ENCODE peak calls at places on chromosomes 7 and 10, in five cellular contexts. One of them, this sample, is unnamed.

GRCh38 chr10:44971419-44971818 is 7.2 kb downstream of the DEPP1 start:
- DNase-seq in fibroblast of lung: no peak
- DNase-seq in stimulated activated CD4-positive, alpha-beta T cell treated with anti-CD3 and anti-CD28 coated beads, Interleukin-1b, Interleukin-23, amount 100 ng/mL, for 48 hours: no peak
- DNase-seq in AG08395: no peak
- DNase-seq in stimulated activated effector memory CD8-positive, alpha-beta T cell treated with anti-CD3 and anti-CD28 coated beads, Interleukin-12 subunit alpha, Interleukin-12 subunit beta, amount 100 ng/mL, for 72 hours: no peak
- DNase-seq in this sample: no peak

GRCh38 chr10:104333037-104333727 is 5.1 kb downstream of the ITPRIP start:
- DNase-seq in fibroblast of lung: peak; percentile 27
- DNase-seq in stimulated activated CD4-positive, alpha-beta T cell treated with anti-CD3 and anti-CD28 coated beads, Interleukin-1b, Interleukin-23, amount 100 ng/mL, for 48 hours: peak; percentile 42
- DNase-seq in AG08395: no peak
- DNase-seq in stimulated activated effector memory CD8-positive, alpha-beta T cell treated with anti-CD3 and anti-CD28 coated beads, Interleukin-12 subunit alpha, Interleukin-12 subunit beta, amount 100 ng/mL, for 72 hours: no peak
- DNase-seq in this sample: no peak

GRCh38 chr10:3248526-3249255 is 76.1 kb upstream of the PITRM1 start:
- DNase-seq in fibroblast of lung: peak; percentile 92
- DNase-seq in stimulated activated CD4-positive, alpha-beta T cell treated with anti-CD3 and anti-CD28 coated beads, Interleukin-1b, Interleukin-23, amount 100 ng/mL, for 48 hours: no peak
- DNase-seq in AG08395: peak; percentile 92
- DNase-seq in stimulated activated effector memory CD8-positive, alpha-beta T cell treated with anti-CD3 and anti-CD28 coated beads, Interleukin-12 subunit alpha, Interleukin-12 subunit beta, amount 100 ng/mL, for 72 hours: no peak
- DNase-seq in this sample: peak; percentile 79

GRCh38 chr7:131293018-131293417 is 34.7 kb upstream of the MKLN1 start:
- DNase-seq in fibroblast of lung: peak; percentile 65
- DNase-seq in stimulated activated CD4-positive, alpha-beta T cell treated with anti-CD3 and anti-CD28 coated beads, Interleukin-1b, Interleukin-23, amount 100 ng/mL, for 48 hours: no peak
- DNase-seq in AG08395: peak; percentile 86
- DNase-seq in stimulated activated effector memory CD8-positive, alpha-beta T cell treated with anti-CD3 and anti-CD28 coated beads, Interleukin-12 subunit alpha, Interleukin-12 subunit beta, amount 100 ng/mL, for 72 hours: no peak
- DNase-seq in this sample: peak; percentile 39

GRCh38 chr10:31940839-31941653 is 12.4 kb upstream of the ARHGAP12 start:
- DNase-seq in fibroblast of lung: peak; percentile 86
- DNase-seq in stimulated activated CD4-positive, alpha-beta T cell treated with anti-CD3 and anti-CD28 coated beads, Interleukin-1b, Interleukin-23, amount 100 ng/mL, for 48 hours: no peak
- DNase-seq in AG08395: peak; percentile 88
- DNase-seq in stimulated activated effector memory CD8-positive, alpha-beta T cell treated with anti-CD3 and anti-CD28 coated beads, Interleukin-12 subunit alpha, Interleukin-12 subunit beta, amount 100 ng/mL, for 72 hours: no peak
- DNase-seq in this sample: peak; percentile 87

GRCh38 chr7:139731802-139732470 is 45.9 kb downstream of the HIPK2 start:
- DNase-seq in fibroblast of lung: peak; percentile 96
- DNase-seq in stimulated activated CD4-positive, alpha-beta T cell treated with anti-CD3 and anti-CD28 coated beads, Interleukin-1b, Interleukin-23, amount 100 ng/mL, for 48 hours: no peak
- DNase-seq in AG08395: peak; percentile 82
- DNase-seq in stimulated activated effector memory CD8-positive, alpha-beta T cell treated with anti-CD3 and anti-CD28 coated beads, Interleukin-12 subunit alpha, Interleukin-12 subunit beta, amount 100 ng/mL, for 72 hours: no peak
- DNase-seq in this sample: peak; percentile 94

GRCh38 chr10:43905502-43906236 is 257.0 kb upstream of the ZNF32 start:
- DNase-seq in fibroblast of lung: peak; percentile 77
- DNase-seq in stimulated activated CD4-positive, alpha-beta T cell treated with anti-CD3 and anti-CD28 coated beads, Interleukin-1b, Interleukin-23, amount 100 ng/mL, for 48 hours: no peak
- DNase-seq in AG08395: peak; percentile 56
- DNase-seq in stimulated activated effector memory CD8-positive, alpha-beta T cell treated with anti-CD3 and anti-CD28 coated beads, Interleukin-12 subunit alpha, Interleukin-12 subunit beta, amount 100 ng/mL, for 72 hours: no peak
- DNase-seq in this sample: peak; percentile 40

GRCh38 chr10:71840177-71840711 is 10.8 kb downstream of the PSAP start:
- DNase-seq in fibroblast of lung: peak; percentile 91
- DNase-seq in stimulated activated CD4-positive, alpha-beta T cell treated with anti-CD3 and anti-CD28 coated beads, Interleukin-1b, Interleukin-23, amount 100 ng/mL, for 48 hours: no peak
- DNase-seq in AG08395: peak; percentile 94
- DNase-seq in stimulated activated effector memory CD8-positive, alpha-beta T cell treated with anti-CD3 and anti-CD28 coated beads, Interleukin-12 subunit alpha, Interleukin-12 subunit beta, amount 100 ng/mL, for 72 hours: no peak
- DNase-seq in this sample: peak; percentile 91

GRCh38 chr10:1044146-1044545 is 4.8 kb downstream of the IDI1 start:
- DNase-seq in fibroblast of lung: no peak
- DNase-seq in stimulated activated CD4-positive, alpha-beta T cell treated with anti-CD3 and anti-CD28 coated beads, Interleukin-1b, Interleukin-23, amount 100 ng/mL, for 48 hours: no peak
- DNase-seq in AG08395: no peak
- DNase-seq in stimulated activated effector memory CD8-positive, alpha-beta T cell treated with anti-CD3 and anti-CD28 coated beads, Interleukin-12 subunit alpha, Interleukin-12 subunit beta, amount 100 ng/mL, for 72 hours: no peak
- DNase-seq in this sample: no peak

GRCh38 chr10:113484487-113484886 is 68.4 kb upstream of the HABP2 start:
- DNase-seq in fibroblast of lung: no peak
- DNase-seq in stimulated activated CD4-positive, alpha-beta T cell treated with anti-CD3 and anti-CD28 coated beads, Interleukin-1b, Interleukin-23, amount 100 ng/mL, for 48 hours: no peak
- DNase-seq in AG08395: no peak
- DNase-seq in stimulated activated effector memory CD8-positive, alpha-beta T cell treated with anti-CD3 and anti-CD28 coated beads, Interleukin-12 subunit alpha, Interleukin-12 subunit beta, amount 100 ng/mL, for 72 hours: no peak
- DNase-seq in this sample: no peak

GRCh38 chr7:27116962-27117686 is 13.4 kb downstream of the HOXA4 start:
- DNase-seq in fibroblast of lung: no peak
- DNase-seq in stimulated activated CD4-positive, alpha-beta T cell treated with anti-CD3 and anti-CD28 coated beads, Interleukin-1b, Interleukin-23, amount 100 ng/mL, for 48 hours: no peak
- DNase-seq in AG08395: no peak
- DNase-seq in stimulated activated effector memory CD8-positive, alpha-beta T cell treated with anti-CD3 and anti-CD28 coated beads, Interleukin-12 subunit alpha, Interleukin-12 subunit beta, amount 100 ng/mL, for 72 hours: no peak
- DNase-seq in this sample: no peak

GRCh38 chr7:76069238-76069638 is 21.3 kb downstream of the MDH2 start:
- DNase-seq in fibroblast of lung: peak; percentile 93
- DNase-seq in stimulated activated CD4-positive, alpha-beta T cell treated with anti-CD3 and anti-CD28 coated beads, Interleukin-1b, Interleukin-23, amount 100 ng/mL, for 48 hours: no peak
- DNase-seq in AG08395: peak; percentile 87
- DNase-seq in stimulated activated effector memory CD8-positive, alpha-beta T cell treated with anti-CD3 and anti-CD28 coated beads, Interleukin-12 subunit alpha, Interleukin-12 subunit beta, amount 100 ng/mL, for 72 hours: no peak
- DNase-seq in this sample: peak; percentile 83

GRCh38 chr7:80313067-80313626 is 178.5 kb downstream of the GNAI1 start:
- DNase-seq in fibroblast of lung: no peak
- DNase-seq in stimulated activated CD4-positive, alpha-beta T cell treated with anti-CD3 and anti-CD28 coated beads, Interleukin-1b, Interleukin-23, amount 100 ng/mL, for 48 hours: no peak
- DNase-seq in AG08395: no peak
- DNase-seq in stimulated activated effector memory CD8-positive, alpha-beta T cell treated with anti-CD3 and anti-CD28 coated beads, Interleukin-12 subunit alpha, Interleukin-12 subunit beta, amount 100 ng/mL, for 72 hours: no peak
- DNase-seq in this sample: no peak

GRCh38 chr10:63267414-63268138 is 134.4 kb downstream of the NRBF2 start:
- DNase-seq in fibroblast of lung: peak; percentile 94
- DNase-seq in stimulated activated CD4-positive, alpha-beta T cell treated with anti-CD3 and anti-CD28 coated beads, Interleukin-1b, Interleukin-23, amount 100 ng/mL, for 48 hours: no peak
- DNase-seq in AG08395: peak; percentile 49
- DNase-seq in stimulated activated effector memory CD8-positive, alpha-beta T cell treated with anti-CD3 and anti-CD28 coated beads, Interleukin-12 subunit alpha, Interleukin-12 subunit beta, amount 100 ng/mL, for 72 hours: no peak
- DNase-seq in this sample: peak; percentile 64

GRCh38 chr10:122310311-122311050 is 39.4 kb downstream of the BTBD16 start:
- DNase-seq in fibroblast of lung: no peak
- DNase-seq in stimulated activated CD4-positive, alpha-beta T cell treated with anti-CD3 and anti-CD28 coated beads, Interleukin-1b, Interleukin-23, amount 100 ng/mL, for 48 hours: no peak
- DNase-seq in AG08395: no peak
- DNase-seq in stimulated activated effector memory CD8-positive, alpha-beta T cell treated with anti-CD3 and anti-CD28 coated beads, Interleukin-12 subunit alpha, Interleukin-12 subunit beta, amount 100 ng/mL, for 72 hours: no peak
- DNase-seq in this sample: no peak

GRCh38 chr10:33876547-33877400 is 542.3 kb upstream of the NRP1 start:
- DNase-seq in fibroblast of lung: peak; percentile 58
- DNase-seq in stimulated activated CD4-positive, alpha-beta T cell treated with anti-CD3 and anti-CD28 coated beads, Interleukin-1b, Interleukin-23, amount 100 ng/mL, for 48 hours: no peak
- DNase-seq in AG08395: no peak
- DNase-seq in stimulated activated effector memory CD8-positive, alpha-beta T cell treated with anti-CD3 and anti-CD28 coated beads, Interleukin-12 subunit alpha, Interleukin-12 subunit beta, amount 100 ng/mL, for 72 hours: no peak
- DNase-seq in this sample: no peak

GRCh38 chr7:78448915-78449314 is 650.3 kb downstream of the PHTF2 start:
- DNase-seq in fibroblast of lung: no peak
- DNase-seq in stimulated activated CD4-positive, alpha-beta T cell treated with anti-CD3 and anti-CD28 coated beads, Interleukin-1b, Interleukin-23, amount 100 ng/mL, for 48 hours: no peak
- DNase-seq in AG08395: no peak
- DNase-seq in stimulated activated effector memory CD8-positive, alpha-beta T cell treated with anti-CD3 and anti-CD28 coated beads, Interleukin-12 subunit alpha, Interleukin-12 subunit beta, amount 100 ng/mL, for 72 hours: no peak
- DNase-seq in this sample: no peak

GRCh38 chr10:47026301-47027107 is 115.3 kb downstream of the PTPN20 start:
- DNase-seq in fibroblast of lung: no peak
- DNase-seq in stimulated activated CD4-positive, alpha-beta T cell treated with anti-CD3 and anti-CD28 coated beads, Interleukin-1b, Interleukin-23, amount 100 ng/mL, for 48 hours: no peak
- DNase-seq in AG08395: no peak
- DNase-seq in stimulated activated effector memory CD8-positive, alpha-beta T cell treated with anti-CD3 and anti-CD28 coated beads, Interleukin-12 subunit alpha, Interleukin-12 subunit beta, amount 100 ng/mL, for 72 hours: no peak
- DNase-seq in this sample: no peak

GRCh38 chr10:13877154-13877909 is 290.6 kb downstream of the PRPF18 start:
- DNase-seq in fibroblast of lung: peak; percentile 59
- DNase-seq in stimulated activated CD4-positive, alpha-beta T cell treated with anti-CD3 and anti-CD28 coated beads, Interleukin-1b, Interleukin-23, amount 100 ng/mL, for 48 hours: no peak
- DNase-seq in AG08395: peak; percentile 79
- DNase-seq in stimulated activated effector memory CD8-positive, alpha-beta T cell treated with anti-CD3 and anti-CD28 coated beads, Interleukin-12 subunit alpha, Interleukin-12 subunit beta, amount 100 ng/mL, for 72 hours: no peak
- DNase-seq in this sample: no peak

GRCh38 chr7:26200113-26200443 is 468 bp downstream of the HNRNPA2B1 start:
- DNase-seq in fibroblast of lung: no peak
- DNase-seq in stimulated activated CD4-positive, alpha-beta T cell treated with anti-CD3 and anti-CD28 coated beads, Interleukin-1b, Interleukin-23, amount 100 ng/mL, for 48 hours: peak; percentile 77
- DNase-seq in AG08395: peak; percentile 21
- DNase-seq in stimulated activated effector memory CD8-positive, alpha-beta T cell treated with anti-CD3 and anti-CD28 coated beads, Interleukin-12 subunit alpha, Interleukin-12 subunit beta, amount 100 ng/mL, for 72 hours: peak; percentile 71
- DNase-seq in this sample: no peak

GRCh38 chr10:74825371-74826141 is 844 bp upstream of the KAT6B start:
- DNase-seq in fibroblast of lung: no peak
- DNase-seq in stimulated activated CD4-positive, alpha-beta T cell treated with anti-CD3 and anti-CD28 coated beads, Interleukin-1b, Interleukin-23, amount 100 ng/mL, for 48 hours: peak; percentile 46
- DNase-seq in AG08395: peak; percentile 23
- DNase-seq in stimulated activated effector memory CD8-positive, alpha-beta T cell treated with anti-CD3 and anti-CD28 coated beads, Interleukin-12 subunit alpha, Interleukin-12 subunit beta, amount 100 ng/mL, for 72 hours: peak; percentile 60
- DNase-seq in this sample: peak; percentile 12

GRCh38 chr10:4081691-4082111 is 296.7 kb upstream of the KLF6 start:
- DNase-seq in fibroblast of lung: no peak
- DNase-seq in stimulated activated CD4-positive, alpha-beta T cell treated with anti-CD3 and anti-CD28 coated beads, Interleukin-1b, Interleukin-23, amount 100 ng/mL, for 48 hours: no peak
- DNase-seq in AG08395: peak; percentile 31
- DNase-seq in stimulated activated effector memory CD8-positive, alpha-beta T cell treated with anti-CD3 and anti-CD28 coated beads, Interleukin-12 subunit alpha, Interleukin-12 subunit beta, amount 100 ng/mL, for 72 hours: no peak
- DNase-seq in this sample: no peak

GRCh38 chr10:122357685-122358084 is 16.8 kb upstream of the PLEKHA1 start:
- DNase-seq in fibroblast of lung: no peak
- DNase-seq in stimulated activated CD4-positive, alpha-beta T cell treated with anti-CD3 and anti-CD28 coated beads, Interleukin-1b, Interleukin-23, amount 100 ng/mL, for 48 hours: no peak
- DNase-seq in AG08395: no peak
- DNase-seq in stimulated activated effector memory CD8-positive, alpha-beta T cell treated with anti-CD3 and anti-CD28 coated beads, Interleukin-12 subunit alpha, Interleukin-12 subunit beta, amount 100 ng/mL, for 72 hours: no peak
- DNase-seq in this sample: no peak

GRCh38 chr7:130891254-130892094 is 157.5 kb upstream of the KLF14 start:
- DNase-seq in fibroblast of lung: peak; percentile 98
- DNase-seq in stimulated activated CD4-positive, alpha-beta T cell treated with anti-CD3 and anti-CD28 coated beads, Interleukin-1b, Interleukin-23, amount 100 ng/mL, for 48 hours: no peak
- DNase-seq in AG08395: peak; percentile 72
- DNase-seq in stimulated activated effector memory CD8-positive, alpha-beta T cell treated with anti-CD3 and anti-CD28 coated beads, Interleukin-12 subunit alpha, Interleukin-12 subunit beta, amount 100 ng/mL, for 72 hours: no peak
- DNase-seq in this sample: peak; percentile 92

GRCh38 chr10:34699904-34700303 is 115.2 kb downstream of the PARD3 start:
- DNase-seq in fibroblast of lung: no peak
- DNase-seq in stimulated activated CD4-positive, alpha-beta T cell treated with anti-CD3 and anti-CD28 coated beads, Interleukin-1b, Interleukin-23, amount 100 ng/mL, for 48 hours: no peak
- DNase-seq in AG08395: no peak
- DNase-seq in stimulated activated effector memory CD8-positive, alpha-beta T cell treated with anti-CD3 and anti-CD28 coated beads, Interleukin-12 subunit alpha, Interleukin-12 subunit beta, amount 100 ng/mL, for 72 hours: no peak
- DNase-seq in this sample: no peak

GRCh38 chr10:85222300-85222699 is 893.9 kb downstream of the CCSER2 start:
- DNase-seq in fibroblast of lung: no peak
- DNase-seq in stimulated activated CD4-positive, alpha-beta T cell treated with anti-CD3 and anti-CD28 coated beads, Interleukin-1b, Interleukin-23, amount 100 ng/mL, for 48 hours: no peak
- DNase-seq in AG08395: no peak
- DNase-seq in stimulated activated effector memory CD8-positive, alpha-beta T cell treated with anti-CD3 and anti-CD28 coated beads, Interleukin-12 subunit alpha, Interleukin-12 subunit beta, amount 100 ng/mL, for 72 hours: no peak
- DNase-seq in this sample: no peak

GRCh38 chr10:48658243-48658888 is 26.3 kb upstream of the WDFY4 start:
- DNase-seq in fibroblast of lung: peak; percentile 61
- DNase-seq in stimulated activated CD4-positive, alpha-beta T cell treated with anti-CD3 and anti-CD28 coated beads, Interleukin-1b, Interleukin-23, amount 100 ng/mL, for 48 hours: peak; percentile 63
- DNase-seq in AG08395: peak; percentile 72
- DNase-seq in stimulated activated effector memory CD8-positive, alpha-beta T cell treated with anti-CD3 and anti-CD28 coated beads, Interleukin-12 subunit alpha, Interleukin-12 subunit beta, amount 100 ng/mL, for 72 hours: peak; percentile 44
- DNase-seq in this sample: no peak

GRCh38 chr7:29269941-29270340 is 75.4 kb downstream of the CHN2 start:
- DNase-seq in fibroblast of lung: no peak
- DNase-seq in stimulated activated CD4-positive, alpha-beta T cell treated with anti-CD3 and anti-CD28 coated beads, Interleukin-1b, Interleukin-23, amount 100 ng/mL, for 48 hours: no peak
- DNase-seq in AG08395: no peak
- DNase-seq in stimulated activated effector memory CD8-positive, alpha-beta T cell treated with anti-CD3 and anti-CD28 coated beads, Interleukin-12 subunit alpha, Interleukin-12 subunit beta, amount 100 ng/mL, for 72 hours: no peak
- DNase-seq in this sample: no peak

GRCh38 chr7:132333301-132333700 is 243.0 kb downstream of the PLXNA4 start:
- DNase-seq in fibroblast of lung: no peak
- DNase-seq in stimulated activated CD4-positive, alpha-beta T cell treated with anti-CD3 and anti-CD28 coated beads, Interleukin-1b, Interleukin-23, amount 100 ng/mL, for 48 hours: no peak
- DNase-seq in AG08395: no peak
- DNase-seq in stimulated activated effector memory CD8-positive, alpha-beta T cell treated with anti-CD3 and anti-CD28 coated beads, Interleukin-12 subunit alpha, Interleukin-12 subunit beta, amount 100 ng/mL, for 72 hours: no peak
- DNase-seq in this sample: no peak

GRCh38 chr10:52649471-52649870 is 123.1 kb downstream of the MBL2 start:
- DNase-seq in fibroblast of lung: peak; percentile 54
- DNase-seq in stimulated activated CD4-positive, alpha-beta T cell treated with anti-CD3 and anti-CD28 coated beads, Interleukin-1b, Interleukin-23, amount 100 ng/mL, for 48 hours: no peak
- DNase-seq in AG08395: no peak
- DNase-seq in stimulated activated effector memory CD8-positive, alpha-beta T cell treated with anti-CD3 and anti-CD28 coated beads, Interleukin-12 subunit alpha, Interleukin-12 subunit beta, amount 100 ng/mL, for 72 hours: no peak
- DNase-seq in this sample: no peak

GRCh38 chr10:126027707-126028106 is 131.3 kb downstream of the FANK1 start:
- DNase-seq in fibroblast of lung: no peak
- DNase-seq in stimulated activated CD4-positive, alpha-beta T cell treated with anti-CD3 and anti-CD28 coated beads, Interleukin-1b, Interleukin-23, amount 100 ng/mL, for 48 hours: no peak
- DNase-seq in AG08395: no peak
- DNase-seq in stimulated activated effector memory CD8-positive, alpha-beta T cell treated with anti-CD3 and anti-CD28 coated beads, Interleukin-12 subunit alpha, Interleukin-12 subunit beta, amount 100 ng/mL, for 72 hours: no peak
- DNase-seq in this sample: no peak

GRCh38 chr7:122764020-122764419 is 61.3 kb upstream of the RNF148 start:
- DNase-seq in fibroblast of lung: no peak
- DNase-seq in stimulated activated CD4-positive, alpha-beta T cell treated with anti-CD3 and anti-CD28 coated beads, Interleukin-1b, Interleukin-23, amount 100 ng/mL, for 48 hours: no peak
- DNase-seq in AG08395: no peak
- DNase-seq in stimulated activated effector memory CD8-positive, alpha-beta T cell treated with anti-CD3 and anti-CD28 coated beads, Interleukin-12 subunit alpha, Interleukin-12 subunit beta, amount 100 ng/mL, for 72 hours: no peak
- DNase-seq in this sample: no peak

GRCh38 chr10:117541909-117542705 is 439 bp upstream of the EMX2 start:
- DNase-seq in fibroblast of lung: peak; percentile 18
- DNase-seq in stimulated activated CD4-positive, alpha-beta T cell treated with anti-CD3 and anti-CD28 coated beads, Interleukin-1b, Interleukin-23, amount 100 ng/mL, for 48 hours: no peak
- DNase-seq in AG08395: peak; percentile 96
- DNase-seq in stimulated activated effector memory CD8-positive, alpha-beta T cell treated with anti-CD3 and anti-CD28 coated beads, Interleukin-12 subunit alpha, Interleukin-12 subunit beta, amount 100 ng/mL, for 72 hours: no peak
- DNase-seq in this sample: peak; percentile 89